ENCODE peak calls at places on chromosomes 7 and 10, in five cellular contexts. U is heart left ventricle, A is prostate gland, N is thyroid gland, Y is suprapubic skin. M is an unnamed sample.

GRCh38 chr7:82740246-82740848 is 296.8 kb upstream of the CACNA2D1 start:
- DNase-seq in U (no peak), A (no peak), N (peak), Y (no peak), M (no peak)

GRCh38 chr7:118239014-118239413 is 14.5 kb downstream of the ANKRD7 start:
- DNase-seq in U (no peak), A (no peak), N (no peak), Y (no peak), M (no peak)

GRCh38 chr10:98917828-98918227 is 317.8 kb downstream of the HPSE2 start:
- DNase-seq in U (no peak), A (no peak), N (no peak), Y (no peak), M (no peak)

GRCh38 chr7:47458057-47458456 is 123.9 kb downstream of the TNS3 start:
- DNase-seq in U (peak), A (no peak), N (peak), Y (peak), M (no peak)

GRCh38 chr10:114367676-114368391 is 36.5 kb downstream of the AFAP1L2 start:
- DNase-seq in U (no peak), A (peak), N (peak), Y (no peak), M (no peak)

GRCh38 chr10:119120413-119120867 is 16.5 kb downstream of the DENND10 start:
- DNase-seq in U (no peak), A (no peak), N (no peak), Y (no peak), M (no peak)

GRCh38 chr10:49620841-49621378 is 7.1 kb downstream of the CHAT start:
- DNase-seq in U (no peak), A (no peak), N (no peak), Y (peak), M (no peak)

GRCh38 chr7:47474211-47474936 is 107.5 kb downstream of the TNS3 start:
- DNase-seq in U (no peak), A (no peak), N (no peak), Y (no peak), M (no peak)

GRCh38 chr10:13961096-13961495 is 369.6 kb downstream of the FRMD4A start:
- DNase-seq in U (no peak), A (no peak), N (no peak), Y (no peak), M (no peak)

GRCh38 chr7:82166666-82167065 is 276.9 kb downstream of the CACNA2D1 start:
- DNase-seq in U (no peak), A (no peak), N (no peak), Y (no peak), M (no peak)

GRCh38 chr7:47658886-47659635 is 77.2 kb upstream of the TNS3 start:
- DNase-seq in U (no peak), A (no peak), N (no peak), Y (no peak), M (no peak)

GRCh38 chr7:2862831-2863361 is 18.8 kb upstream of the GNA12 start:
- DNase-seq in U (no peak), A (no peak), N (no peak), Y (no peak), M (no peak)

GRCh38 chr10:132422931-132423813 is 26.2 kb downstream of the PWWP2B start:
- DNase-seq in U (no peak), A (no peak), N (no peak), Y (no peak), M (no peak)

GRCh38 chr10:131125511-131126225 is 185.9 kb downstream of the TCERG1L start:
- DNase-seq in U (no peak), A (no peak), N (no peak), Y (no peak), M (no peak)

GRCh38 chr7:116356979-116357378 is 142.6 kb upstream of the CAV2 start:
- DNase-seq in U (no peak), A (no peak), N (no peak), Y (no peak), M (no peak)

GRCh38 chr10:101772895-101773761 is 2.8 kb downstream of the FGF8 start:
- DNase-seq in U (no peak), A (no peak), N (no peak), Y (no peak), M (no peak)

GRCh38 chr7:13949450-13949849 is 40.0 kb downstream of the ETV1 start:
- DNase-seq in U (no peak), A (no peak), N (no peak), Y (no peak), M (no peak)

GRCh38 chr7:11587048-11587447 is 244.9 kb downstream of the THSD7A start:
- DNase-seq in U (no peak), A (no peak), N (no peak), Y (no peak), M (no peak)

GRCh38 chr7:138898255-138898654 is 82.9 kb downstream of the KIAA1549 start:
- DNase-seq in U (no peak), A (no peak), N (no peak), Y (no peak), M (no peak)

GRCh38 chr10:33377658-33378025 is 43.2 kb upstream of the NRP1 start:
- DNase-seq in U (no peak), A (no peak), N (no peak), Y (no peak), M (no peak)

GRCh38 chr7:25207887-25208286 is 20.4 kb downstream of the NPVF start:
- DNase-seq in U (no peak), A (no peak), N (no peak), Y (no peak), M (no peak)

GRCh38 chr10:47421057-47421952 is 37.2 kb upstream of the ZNF488 start:
- DNase-seq in U (no peak), A (no peak), N (no peak), Y (no peak), M (peak)

GRCh38 chr10:48772059-48772458 is 87.4 kb downstream of the WDFY4 start:
- DNase-seq in U (no peak), A (no peak), N (no peak), Y (no peak), M (peak)

GRCh38 chr10:20466731-20467130 is 430.4 kb downstream of the NEBL start:
- DNase-seq in U (no peak), A (no peak), N (no peak), Y (no peak), M (no peak)

GRCh38 chr7:122520961-122521555 is 177.9 kb downstream of the RNF133 start:
- DNase-seq in U (no peak), A (no peak), N (no peak), Y (no peak), M (no peak)

GRCh38 chr10:126063353-126063791 is 167.0 kb downstream of the FANK1 start:
- DNase-seq in U (no peak), A (no peak), N (no peak), Y (no peak), M (no peak)

GRCh38 chr10:725786-726185 is 36.3 kb upstream of the DIP2C start:
- DNase-seq in U (no peak), A (no peak), N (no peak), Y (no peak), M (no peak)

GRCh38 chr10:31942892-31943291 is 14.3 kb upstream of the ARHGAP12 start:
- DNase-seq in U (no peak), A (no peak), N (no peak), Y (no peak), M (no peak)

GRCh38 chr7:25770670-25771069 is 381.3 kb upstream of the NFE2L3 start:
- DNase-seq in U (no peak), A (no peak), N (no peak), Y (no peak), M (no peak)

GRCh38 chr10:13724484-13724883 is 137.7 kb downstream of the PRPF18 start:
- DNase-seq in U (peak), A (no peak), N (no peak), Y (no peak), M (no peak)

GRCh38 chr7:98399462-98399861 is 1.4 kb downstream of the BAIAP2L1 start:
- DNase-seq in U (no peak), A (no peak), N (no peak), Y (no peak), M (no peak)

GRCh38 chr10:79380125-79380917 is 33.1 kb downstream of the PPIF start:
- DNase-seq in U (peak), A (no peak), N (peak), Y (no peak), M (peak)
- TF ChIP-seq POLR2A in U (no peak), A (no peak), N (no peak), Y (no peak), M (no peak)

GRCh38 chr10:79093658-79094411 is 25.1 kb downstream of the ZMIZ1 start:
- DNase-seq in U (no peak), A (peak), N (peak), Y (no peak), M (no peak)
- TF ChIP-seq POLR2A in U (no peak), A (no peak), N (no peak), Y (no peak), M (no peak)

GRCh38 chr10:11145498-11145855 is 127.8 kb downstream of the CELF2 start:
- DNase-seq in U (no peak), A (no peak), N (no peak), Y (no peak), M (no peak)
- TF ChIP-seq POLR2A in U (no peak), A (no peak), N (no peak), Y (no peak), M (no peak)

DNA sequence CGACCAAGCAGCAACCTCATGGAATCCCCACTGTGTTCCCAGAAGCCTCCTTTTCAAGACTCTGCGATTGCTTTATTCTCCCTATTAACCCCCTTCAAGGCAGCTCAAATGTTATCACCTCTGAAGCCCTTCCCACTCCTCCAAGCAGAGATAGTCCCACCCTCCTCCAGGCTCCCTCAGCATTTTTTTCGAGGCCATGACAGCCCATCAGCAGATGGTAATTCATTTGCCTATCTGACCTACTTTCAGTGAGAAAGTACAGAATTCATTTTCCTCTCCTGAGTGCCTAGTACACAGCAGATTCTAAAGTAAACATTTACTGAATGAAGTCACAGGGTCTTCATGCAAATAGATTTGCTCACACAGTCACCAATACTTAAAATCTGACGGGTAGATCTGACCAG is 47.8 kb downstream of the HERPUD2 start:
- DNase-seq in U (no peak), A (no peak), N (no peak), Y (no peak), M (no peak)
- TF ChIP-seq POLR2A in U (no peak), A (no peak), N (no peak), Y (no peak), M (no peak)

GRCh38 chr10:69451209-69451783 is at the start of gene TSPAN15:
- DNase-seq in U (peak), A (peak), N (peak), Y (peak), M (no peak)
- TF ChIP-seq POLR2A in U (peak), A (peak), N (peak), Y (no peak), M (no peak)

DNA sequence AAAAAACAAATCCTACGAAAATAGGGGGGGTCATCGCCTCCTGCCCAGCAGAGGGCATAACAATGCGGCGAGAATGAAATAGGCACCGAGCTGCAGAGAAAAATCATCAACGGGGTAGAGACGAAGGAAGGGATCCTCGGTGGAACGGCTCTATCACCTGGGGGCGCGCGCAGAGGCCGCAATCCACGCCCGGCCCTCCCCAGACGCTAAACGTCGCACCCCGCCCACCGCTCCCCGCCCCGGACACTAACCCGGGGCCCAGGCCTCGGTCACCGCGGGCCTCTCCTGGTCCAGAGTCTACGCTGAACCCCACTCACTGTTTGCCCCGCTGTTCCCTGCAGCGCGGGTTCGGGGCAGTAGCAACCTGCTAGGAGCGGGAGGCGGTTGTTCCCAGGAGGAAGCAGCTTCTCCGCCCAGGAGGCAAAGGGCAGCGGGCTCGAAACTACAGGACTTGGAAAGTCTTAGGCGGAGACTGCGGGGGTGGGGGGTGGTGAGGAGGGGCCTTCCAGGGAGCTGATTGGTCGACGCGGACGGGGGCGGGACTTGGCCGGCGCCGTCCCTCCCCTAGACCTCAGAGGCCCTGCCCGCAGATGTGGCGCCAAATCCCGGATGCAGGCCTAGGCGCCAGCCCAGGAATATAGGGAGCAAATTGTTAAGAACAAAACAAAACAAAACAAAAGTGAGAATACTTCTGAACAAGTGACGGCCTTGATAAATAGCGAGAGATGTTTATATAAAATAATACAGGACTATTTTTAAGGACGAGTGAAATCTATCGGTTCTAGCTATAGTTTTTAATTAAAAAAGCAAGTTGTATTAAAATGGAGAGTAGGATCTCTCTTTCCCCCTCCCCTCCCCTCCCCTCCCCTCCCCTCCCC is at the start of gene TCAF1:
- DNase-seq in U (peak), A (peak), N (peak), Y (peak), M (peak)
- TF ChIP-seq POLR2A in U (peak), A (peak), N (peak), Y (no peak), M (no peak)

M was measured in esophagus muscularis mucosa.